ENCODE peak calls at places on chromosomes 16 and 17, in eight cellular contexts. Y, U, D, K, C, O, W and X are unnamed samples.

GRCh38 chr17:54537656-54538055 is 363.0 kb upstream of the TOM1L1 start:
- DNase-seq in Y (no peak), U (no peak), D (no peak), K (no peak), C (no peak), O (no peak), W (no peak), X (no peak)

GRCh38 chr16:70780546-70780945 is 20.4 kb downstream of the VAC14 start:
- DNase-seq in Y (no peak), U (no peak), D (no peak), K (no peak), C (no peak), O (no peak), W (no peak), X (no peak)

GRCh38 chr17:80289631-80290030 is 29.0 kb downstream of the RNF213 start:
- DNase-seq in Y (no peak), U (no peak), D (no peak), K (no peak), C (no peak), O (no peak), W (no peak), X (no peak)

GRCh38 chr17:8630227-8630801 is at the start of gene MYH10:
- DNase-seq in Y (no peak), U (no peak), D (peak), K (peak), C (no peak), O (no peak), W (no peak), X (no peak)

GRCh38 chr16:77066896-77067496 is 124.0 kb upstream of the MON1B start:
- DNase-seq in Y (no peak), U (no peak), D (no peak), K (no peak), C (no peak), O (no peak), W (no peak), X (no peak)

GRCh38 chr17:82881900-82882714 is 42.3 kb upstream of the ZNF750 start:
- DNase-seq in Y (no peak), U (no peak), D (no peak), K (no peak), C (no peak), O (no peak), W (no peak), X (no peak)

GRCh38 chr17:49005140-49005539 is 8.0 kb downstream of the IGF2BP1 start:
- DNase-seq in Y (no peak), U (no peak), D (no peak), K (no peak), C (peak), O (no peak), W (no peak), X (no peak)

GRCh38 chr16:18931756-18932155 is 5.5 kb upstream of the SMG1 start:
- DNase-seq in Y (no peak), U (no peak), D (no peak), K (no peak), C (no peak), O (no peak), W (no peak), X (no peak)

GRCh38 chr16:87895641-87896141 is 26.4 kb upstream of the SLC7A5 start:
- DNase-seq in Y (no peak), U (no peak), D (no peak), K (peak), C (peak), O (peak), W (no peak), X (peak)

GRCh38 chr16:82633964-82634600 is 7.3 kb downstream of the CDH13 start:
- DNase-seq in Y (no peak), U (peak), D (no peak), K (no peak), C (no peak), O (no peak), W (peak), X (no peak)

GRCh38 chr16:23121024-23121423 is 28.2 kb downstream of the USP31 start:
- DNase-seq in Y (peak), U (no peak), D (no peak), K (no peak), C (no peak), O (no peak), W (no peak), X (no peak)

GRCh38 chr17:73969956-73970355 is 233.5 kb upstream of the RPL38 start:
- DNase-seq in Y (no peak), U (no peak), D (no peak), K (no peak), C (no peak), O (no peak), W (no peak), X (no peak)

GRCh38 chr17:31416503-31416923 is 25.0 kb downstream of the RAB11FIP4 start:
- DNase-seq in Y (no peak), U (no peak), D (no peak), K (no peak), C (no peak), O (no peak), W (no peak), X (no peak)

GRCh38 chr17:41895617-41896016 is 23.1 kb downstream of the ACLY start:
- DNase-seq in Y (no peak), U (no peak), D (no peak), K (no peak), C (no peak), O (no peak), W (no peak), X (no peak)